ENCODE peak calls at places on chromosomes 16 and 17, in five cellular contexts. I is cardiac septum, T is pons, R is lower leg skin, Y is LHCN-M2. H is an unnamed sample.
A peak's percentile ranks its signal among the peaks of the same experiment; 100 is the strongest.

GRCh38 chr16:77584205-77584859 is 138.0 kb upstream of the NUDT7 start:
- DNase-seq in I (no peak), T (peak; percentile 71), R (no peak), Y (peak; percentile 53), H (no peak)

GRCh38 chr16:72990003-72990521 is 57.9 kb downstream of the ZFHX3 start:
- DNase-seq in I (no peak), T (no peak), R (peak; percentile 95), Y (peak; percentile 90), H (peak; percentile 94)

GRCh38 chr16:84193480-84193879 is 2.5 kb downstream of the ADAD2 start:
- DNase-seq in I (no peak), T (no peak), R (no peak), Y (no peak), H (no peak)

GRCh38 chr17:12342609-12343248 is 322.1 kb downstream of the MAP2K4 start:
- DNase-seq in I (no peak), T (no peak), R (no peak), Y (no peak), H (no peak)

GRCh38 chr17:27489045-27489715 is 32.9 kb downstream of the KSR1 start:
- DNase-seq in I (peak; percentile 86), T (peak; percentile 59), R (peak; percentile 96), Y (peak; percentile 33), H (peak; percentile 93)

GRCh38 chr16:65889533-65889966 is 476.9 kb upstream of the CDH5 start:
- DNase-seq in I (no peak), T (peak; percentile 14), R (no peak), Y (no peak), H (no peak)

GRCh38 chr17:72193395-72194106 is 72.7 kb downstream of the SOX9 start:
- DNase-seq in I (no peak), T (no peak), R (peak; percentile 53), Y (peak; percentile 77), H (no peak)

GRCh38 chr16:89122322-89122831 is 28.7 kb downstream of the ACSF3 start:
- DNase-seq in I (no peak), T (no peak), R (no peak), Y (no peak), H (no peak)

GRCh38 chr17:8161289-8162231 is 1.2 kb downstream of the VAMP2 start:
- DNase-seq in I (no peak), T (no peak), R (peak; percentile 87), Y (no peak), H (no peak)

GRCh38 chr16:21158208-21159110 is at the start of gene LDAF1:
- DNase-seq in I (peak; percentile 95), T (peak; percentile 24), R (peak; percentile 97), Y (peak; percentile 79), H (peak; percentile 88)

GRCh38 chr17:2050871-2051387 is 4.0 kb upstream of the HIC1 start:
- DNase-seq in I (no peak), T (no peak), R (no peak), Y (no peak), H (no peak)

GRCh38 chr17:83053779-83054451 is 25.5 kb upstream of the METRNL start:
- DNase-seq in I (peak; percentile 86), T (peak; percentile 53), R (peak; percentile 92), Y (no peak), H (no peak)

GRCh38 chr17:3890082-3890892 is 2.6 kb downstream of the CAMKK1 start:
- DNase-seq in I (no peak), T (no peak), R (peak; percentile 96), Y (peak; percentile 86), H (peak; percentile 93)

GRCh38 chr17:52035336-52035915 is 123.1 kb downstream of the CA10 start:
- DNase-seq in I (no peak), T (peak; percentile 84), R (no peak), Y (no peak), H (no peak)

GRCh38 chr16:71568541-71568940 is 8.4 kb downstream of the TAT start:
- DNase-seq in I (no peak), T (no peak), R (no peak), Y (no peak), H (no peak)

GRCh38 chr16:73171380-73171779 is 123.5 kb upstream of the ZFHX3 start:
- DNase-seq in I (no peak), T (no peak), R (no peak), Y (no peak), H (no peak)

GRCh38 chr17:78381601-78382168 is 3.2 kb downstream of the PGS1 start:
- DNase-seq in I (no peak), T (no peak), R (no peak), Y (no peak), H (no peak)

GRCh38 chr16:89005201-89006035 is 28.4 kb upstream of the CBFA2T3 start:
- DNase-seq in I (no peak), T (no peak), R (no peak), Y (no peak), H (no peak)

GRCh38 chr16:58847902-58848661 is 114.0 kb upstream of the GOT2 start:
- DNase-seq in I (no peak), T (no peak), R (no peak), Y (no peak), H (no peak)

GRCh38 chr17:43832976-43833829 is at the start of gene MPP3:
- DNase-seq in I (no peak), T (peak; percentile 39), R (peak; percentile 90), Y (peak; percentile 52), H (no peak)

GRCh38 chr16:70694088-70694487 is 8.2 kb upstream of the MTSS2 start:
- DNase-seq in I (no peak), T (no peak), R (no peak), Y (peak; percentile 97), H (no peak)

GRCh38 chr16:23048164-23048563 is 101.1 kb downstream of the USP31 start:
- DNase-seq in I (no peak), T (no peak), R (peak; percentile 29), Y (no peak), H (no peak)

GRCh38 chr17:50056961-50057330 is 1.0 kb downstream of the ITGA3 start:
- DNase-seq in I (no peak), T (no peak), R (no peak), Y (peak; percentile 65), H (no peak)

H was measured in suprapubic skin.